ENCODE peak calls at places on chromosomes 1 and 21, in ten cellular contexts. One of them, this sample, is unnamed.

GRCh38 chr1:6475381-6476133 is 9.6 kb upstream of the TNFRSF25 start:
- DNase-seq in testis: peak; percentile 83
- DNase-seq in posterior vena cava: no peak
- DNase-seq in T-helper 2 cell: peak; percentile 71
- DNase-seq in GM12865: peak; percentile 55
- DNase-seq in stimulated activated CD4-positive, alpha-beta T cell treated with anti-CD3 and anti-CD28 coated beads, TNF-alpha, amount 100 ng/mL, for 4 hours: no peak
- DNase-seq in ureter: no peak
- DNase-seq in NCI-H1092: peak; percentile 79
- DNase-seq in AG04449: no peak
- DNase-seq in stomach: peak; percentile 81
- DNase-seq in this sample: peak; percentile 86

GRCh38 chr1:21362096-21362495 is 71.8 kb upstream of the ECE1 start:
- DNase-seq in ureter: no peak
- DNase-seq in GM12865: no peak
- DNase-seq in T-helper 2 cell: no peak
- DNase-seq in stomach: no peak
- DNase-seq in NCI-H1092: no peak
- DNase-seq in stimulated activated CD4-positive, alpha-beta T cell treated with anti-CD3 and anti-CD28 coated beads, TNF-alpha, amount 100 ng/mL, for 4 hours: no peak
- DNase-seq in posterior vena cava: no peak
- DNase-seq in AG04449: no peak
- DNase-seq in testis: no peak
- DNase-seq in this sample: no peak

GRCh38 chr1:108046021-108046420 is 81.0 kb upstream of the VAV3 start:
- DNase-seq in T-helper 2 cell: no peak
- DNase-seq in testis: no peak
- DNase-seq in NCI-H1092: no peak
- DNase-seq in stimulated activated CD4-positive, alpha-beta T cell treated with anti-CD3 and anti-CD28 coated beads, TNF-alpha, amount 100 ng/mL, for 4 hours: no peak
- DNase-seq in AG04449: no peak
- DNase-seq in stomach: no peak
- DNase-seq in ureter: no peak
- DNase-seq in posterior vena cava: no peak
- DNase-seq in GM12865: no peak
- DNase-seq in this sample: no peak

GRCh38 chr1:25623731-25624130 is 7.1 kb downstream of the MAN1C1 start:
- DNase-seq in ureter: no peak
- DNase-seq in T-helper 2 cell: no peak
- DNase-seq in posterior vena cava: no peak
- DNase-seq in GM12865: no peak
- DNase-seq in NCI-H1092: no peak
- DNase-seq in AG04449: no peak
- DNase-seq in stimulated activated CD4-positive, alpha-beta T cell treated with anti-CD3 and anti-CD28 coated beads, TNF-alpha, amount 100 ng/mL, for 4 hours: no peak
- DNase-seq in testis: no peak
- DNase-seq in stomach: no peak
- DNase-seq in this sample: no peak

GRCh38 chr1:21869620-21870121 is 57.6 kb downstream of the LDLRAD2 start:
- DNase-seq in stomach: peak; percentile 94
- DNase-seq in posterior vena cava: peak; percentile 93
- DNase-seq in stimulated activated CD4-positive, alpha-beta T cell treated with anti-CD3 and anti-CD28 coated beads, TNF-alpha, amount 100 ng/mL, for 4 hours: no peak
- DNase-seq in GM12865: no peak
- DNase-seq in NCI-H1092: peak; percentile 88
- DNase-seq in AG04449: peak; percentile 54
- DNase-seq in testis: peak; percentile 66
- DNase-seq in T-helper 2 cell: no peak
- DNase-seq in ureter: peak; percentile 87
- DNase-seq in this sample: no peak

GRCh38 chr1:232521660-232522059 is 108.3 kb downstream of the SIPA1L2 start:
- DNase-seq in GM12865: no peak
- DNase-seq in posterior vena cava: no peak
- DNase-seq in testis: no peak
- DNase-seq in T-helper 2 cell: no peak
- DNase-seq in stimulated activated CD4-positive, alpha-beta T cell treated with anti-CD3 and anti-CD28 coated beads, TNF-alpha, amount 100 ng/mL, for 4 hours: no peak
- DNase-seq in AG04449: no peak
- DNase-seq in NCI-H1092: no peak
- DNase-seq in ureter: no peak
- DNase-seq in stomach: no peak
- DNase-seq in this sample: no peak

GRCh38 chr21:29849735-29850176 is 90.0 kb downstream of the GRIK1 start:
- DNase-seq in NCI-H1092: peak; percentile 64
- DNase-seq in stimulated activated CD4-positive, alpha-beta T cell treated with anti-CD3 and anti-CD28 coated beads, TNF-alpha, amount 100 ng/mL, for 4 hours: peak; percentile 2
- DNase-seq in posterior vena cava: no peak
- DNase-seq in testis: peak; percentile 76
- DNase-seq in ureter: peak; percentile 54
- DNase-seq in stomach: peak; percentile 35
- DNase-seq in GM12865: peak; percentile 74
- DNase-seq in T-helper 2 cell: peak; percentile 9
- DNase-seq in AG04449: peak; percentile 4
- DNase-seq in this sample: peak; percentile 56

GRCh38 chr1:155978325-155978972 is at the start of gene ARHGEF2:
- DNase-seq in posterior vena cava: peak; percentile 95
- DNase-seq in testis: peak; percentile 70
- DNase-seq in GM12865: peak; percentile 92
- DNase-seq in ureter: peak; percentile 86
- DNase-seq in stimulated activated CD4-positive, alpha-beta T cell treated with anti-CD3 and anti-CD28 coated beads, TNF-alpha, amount 100 ng/mL, for 4 hours: peak; percentile 69
- DNase-seq in stomach: peak; percentile 77
- DNase-seq in T-helper 2 cell: peak; percentile 60
- DNase-seq in AG04449: no peak
- DNase-seq in NCI-H1092: peak; percentile 59
- DNase-seq in this sample: peak; percentile 65

GRCh38 chr1:34747638-34747941 is 7.3 kb upstream of the GJB5 start:
- DNase-seq in NCI-H1092: no peak
- DNase-seq in testis: no peak
- DNase-seq in stomach: no peak
- DNase-seq in AG04449: no peak
- DNase-seq in posterior vena cava: no peak
- DNase-seq in ureter: no peak
- DNase-seq in stimulated activated CD4-positive, alpha-beta T cell treated with anti-CD3 and anti-CD28 coated beads, TNF-alpha, amount 100 ng/mL, for 4 hours: no peak
- DNase-seq in T-helper 2 cell: no peak
- DNase-seq in GM12865: no peak
- DNase-seq in this sample: no peak

GRCh38 chr1:221411283-221411682 is 330.6 kb downstream of the DUSP10 start:
- DNase-seq in GM12865: no peak
- DNase-seq in stomach: no peak
- DNase-seq in NCI-H1092: no peak
- DNase-seq in testis: no peak
- DNase-seq in AG04449: no peak
- DNase-seq in ureter: no peak
- DNase-seq in stimulated activated CD4-positive, alpha-beta T cell treated with anti-CD3 and anti-CD28 coated beads, TNF-alpha, amount 100 ng/mL, for 4 hours: no peak
- DNase-seq in T-helper 2 cell: no peak
- DNase-seq in posterior vena cava: no peak
- DNase-seq in this sample: no peak

GRCh38 chr1:220149742-220150141 is 55.8 kb downstream of the IARS2 start:
- DNase-seq in stomach: no peak
- DNase-seq in NCI-H1092: no peak
- DNase-seq in stimulated activated CD4-positive, alpha-beta T cell treated with anti-CD3 and anti-CD28 coated beads, TNF-alpha, amount 100 ng/mL, for 4 hours: no peak
- DNase-seq in GM12865: no peak
- DNase-seq in AG04449: no peak
- DNase-seq in T-helper 2 cell: no peak
- DNase-seq in ureter: no peak
- DNase-seq in testis: no peak
- DNase-seq in posterior vena cava: no peak
- DNase-seq in this sample: no peak

GRCh38 chr1:53559391-53559815 is 100.2 kb downstream of the DMRTB1 start:
- DNase-seq in AG04449: no peak
- DNase-seq in stimulated activated CD4-positive, alpha-beta T cell treated with anti-CD3 and anti-CD28 coated beads, TNF-alpha, amount 100 ng/mL, for 4 hours: no peak
- DNase-seq in GM12865: no peak
- DNase-seq in T-helper 2 cell: no peak
- DNase-seq in ureter: no peak
- DNase-seq in stomach: no peak
- DNase-seq in testis: no peak
- DNase-seq in posterior vena cava: peak; percentile 66
- DNase-seq in NCI-H1092: no peak
- DNase-seq in this sample: no peak

GRCh38 chr1:43799656-43800629 is 92.6 kb downstream of the ST3GAL3 start:
- DNase-seq in stomach: no peak
- DNase-seq in T-helper 2 cell: no peak
- DNase-seq in posterior vena cava: no peak
- DNase-seq in NCI-H1092: no peak
- DNase-seq in GM12865: no peak
- DNase-seq in stimulated activated CD4-positive, alpha-beta T cell treated with anti-CD3 and anti-CD28 coated beads, TNF-alpha, amount 100 ng/mL, for 4 hours: no peak
- DNase-seq in AG04449: no peak
- DNase-seq in testis: no peak
- DNase-seq in ureter: no peak
- DNase-seq in this sample: no peak

GRCh38 chr1:85582687-85583354 is 2.3 kb downstream of the CCN1 start:
- DNase-seq in AG04449: no peak
- DNase-seq in GM12865: no peak
- DNase-seq in NCI-H1092: no peak
- DNase-seq in stimulated activated CD4-positive, alpha-beta T cell treated with anti-CD3 and anti-CD28 coated beads, TNF-alpha, amount 100 ng/mL, for 4 hours: no peak
- DNase-seq in testis: no peak
- DNase-seq in stomach: no peak
- DNase-seq in ureter: no peak
- DNase-seq in posterior vena cava: no peak
- DNase-seq in T-helper 2 cell: no peak
- DNase-seq in this sample: no peak

GRCh38 chr21:27802816-27803475 is 836.1 kb upstream of the ADAMTS5 start:
- DNase-seq in T-helper 2 cell: no peak
- DNase-seq in NCI-H1092: no peak
- DNase-seq in AG04449: no peak
- DNase-seq in posterior vena cava: no peak
- DNase-seq in stomach: peak; percentile 44
- DNase-seq in ureter: no peak
- DNase-seq in stimulated activated CD4-positive, alpha-beta T cell treated with anti-CD3 and anti-CD28 coated beads, TNF-alpha, amount 100 ng/mL, for 4 hours: no peak
- DNase-seq in GM12865: peak; percentile 57
- DNase-seq in testis: peak; percentile 64
- DNase-seq in this sample: no peak

GRCh38 chr1:206591236-206591635 is 21.0 kb downstream of the EIF2D start:
- DNase-seq in T-helper 2 cell: no peak
- DNase-seq in posterior vena cava: no peak
- DNase-seq in GM12865: no peak
- DNase-seq in ureter: no peak
- DNase-seq in AG04449: no peak
- DNase-seq in testis: no peak
- DNase-seq in stomach: no peak
- DNase-seq in NCI-H1092: no peak
- DNase-seq in stimulated activated CD4-positive, alpha-beta T cell treated with anti-CD3 and anti-CD28 coated beads, TNF-alpha, amount 100 ng/mL, for 4 hours: no peak
- DNase-seq in this sample: no peak

GRCh38 chr1:42137766-42138165 is 15.4 kb upstream of the GUCA2B start:
- DNase-seq in posterior vena cava: no peak
- DNase-seq in ureter: no peak
- DNase-seq in stimulated activated CD4-positive, alpha-beta T cell treated with anti-CD3 and anti-CD28 coated beads, TNF-alpha, amount 100 ng/mL, for 4 hours: no peak
- DNase-seq in AG04449: no peak
- DNase-seq in testis: no peak
- DNase-seq in T-helper 2 cell: no peak
- DNase-seq in GM12865: no peak
- DNase-seq in stomach: no peak
- DNase-seq in NCI-H1092: no peak
- DNase-seq in this sample: no peak

GRCh38 chr1:155120253-155120652 is 7.4 kb upstream of the EFNA1 start:
- DNase-seq in posterior vena cava: no peak
- DNase-seq in testis: no peak
- DNase-seq in GM12865: no peak
- DNase-seq in ureter: no peak
- DNase-seq in NCI-H1092: no peak
- DNase-seq in T-helper 2 cell: no peak
- DNase-seq in AG04449: no peak
- DNase-seq in stomach: no peak
- DNase-seq in stimulated activated CD4-positive, alpha-beta T cell treated with anti-CD3 and anti-CD28 coated beads, TNF-alpha, amount 100 ng/mL, for 4 hours: no peak
- DNase-seq in this sample: no peak

GRCh38 chr1:107327446-107327845 is 186.6 kb downstream of the NTNG1 start:
- DNase-seq in testis: no peak
- DNase-seq in ureter: no peak
- DNase-seq in AG04449: no peak
- DNase-seq in stimulated activated CD4-positive, alpha-beta T cell treated with anti-CD3 and anti-CD28 coated beads, TNF-alpha, amount 100 ng/mL, for 4 hours: no peak
- DNase-seq in stomach: no peak
- DNase-seq in NCI-H1092: no peak
- DNase-seq in T-helper 2 cell: no peak
- DNase-seq in GM12865: no peak
- DNase-seq in posterior vena cava: no peak
- DNase-seq in this sample: no peak

GRCh38 chr1:3463891-3464648 is 9.6 kb downstream of the ARHGEF16 start:
- DNase-seq in stomach: no peak
- DNase-seq in testis: no peak
- DNase-seq in T-helper 2 cell: no peak
- DNase-seq in ureter: no peak
- DNase-seq in NCI-H1092: no peak
- DNase-seq in posterior vena cava: peak; percentile 77
- DNase-seq in AG04449: no peak
- DNase-seq in GM12865: no peak
- DNase-seq in stimulated activated CD4-positive, alpha-beta T cell treated with anti-CD3 and anti-CD28 coated beads, TNF-alpha, amount 100 ng/mL, for 4 hours: no peak
- DNase-seq in this sample: no peak

GRCh38 chr1:214548988-214549387 is 2.4 kb downstream of the PTPN14 start:
- DNase-seq in ureter: no peak
- DNase-seq in NCI-H1092: no peak
- DNase-seq in posterior vena cava: no peak
- DNase-seq in T-helper 2 cell: no peak
- DNase-seq in stomach: peak; percentile 76
- DNase-seq in stimulated activated CD4-positive, alpha-beta T cell treated with anti-CD3 and anti-CD28 coated beads, TNF-alpha, amount 100 ng/mL, for 4 hours: no peak
- DNase-seq in AG04449: no peak
- DNase-seq in testis: peak; percentile 86
- DNase-seq in GM12865: no peak
- DNase-seq in this sample: no peak

GRCh38 chr1:119868176-119868575 is 28.1 kb downstream of the ADAM30 start:
- DNase-seq in posterior vena cava: no peak
- DNase-seq in NCI-H1092: no peak
- DNase-seq in AG04449: no peak
- DNase-seq in testis: no peak
- DNase-seq in GM12865: no peak
- DNase-seq in ureter: no peak
- DNase-seq in stomach: peak; percentile 46
- DNase-seq in stimulated activated CD4-positive, alpha-beta T cell treated with anti-CD3 and anti-CD28 coated beads, TNF-alpha, amount 100 ng/mL, for 4 hours: no peak
- DNase-seq in T-helper 2 cell: no peak
- DNase-seq in this sample: no peak

GRCh38 chr21:36134820-36135390 is at the start of gene CBR3:
- DNase-seq in posterior vena cava: peak; percentile 92
- DNase-seq in stomach: peak; percentile 48
- DNase-seq in testis: peak; percentile 70
- DNase-seq in GM12865: no peak
- DNase-seq in stimulated activated CD4-positive, alpha-beta T cell treated with anti-CD3 and anti-CD28 coated beads, TNF-alpha, amount 100 ng/mL, for 4 hours: no peak
- DNase-seq in NCI-H1092: no peak
- DNase-seq in ureter: peak; percentile 66
- DNase-seq in AG04449: no peak
- DNase-seq in T-helper 2 cell: peak; percentile 59
- DNase-seq in this sample: peak; percentile 60

GRCh38 chr1:1334835-1335234 is 3.8 kb downstream of the TAS1R3 start:
- DNase-seq in ureter: no peak
- DNase-seq in NCI-H1092: no peak
- DNase-seq in stomach: no peak
- DNase-seq in GM12865: no peak
- DNase-seq in posterior vena cava: no peak
- DNase-seq in testis: no peak
- DNase-seq in AG04449: no peak
- DNase-seq in T-helper 2 cell: no peak
- DNase-seq in stimulated activated CD4-positive, alpha-beta T cell treated with anti-CD3 and anti-CD28 coated beads, TNF-alpha, amount 100 ng/mL, for 4 hours: no peak
- DNase-seq in this sample: no peak

GRCh38 chr1:244836598-244836997 is 1.1 kb downstream of the COX20 start:
- DNase-seq in stimulated activated CD4-positive, alpha-beta T cell treated with anti-CD3 and anti-CD28 coated beads, TNF-alpha, amount 100 ng/mL, for 4 hours: no peak
- DNase-seq in NCI-H1092: no peak
- DNase-seq in stomach: no peak
- DNase-seq in testis: no peak
- DNase-seq in T-helper 2 cell: no peak
- DNase-seq in AG04449: no peak
- DNase-seq in posterior vena cava: no peak
- DNase-seq in GM12865: no peak
- DNase-seq in ureter: no peak
- DNase-seq in this sample: no peak